ENCODE peak calls at places on chromosomes 6 and 20, in ten cellular contexts. K is Ammon's horn; U is omental fat pad; L is stimulated activated CD4-positive, alpha-beta T cell treated with anti-CD3 and anti-CD28 coated beads, Interleukin-15, amount 100 ng/mL, for 1 hour; Z is NCI-H2029 treated with DMSO at 0.1 percent for 48 hours; R is NCI-H82; V is AG08395; M is stimulated activated naive B cell treated with anti-CD40 and anti-IgM and Interleukin-4, amounts not matched to agents 10 μg/mL and 1 μg/mL and 100 μg/mL, for 72 hours; Q is caudate nucleus; W is CD4-positive, alpha-beta memory T cell. C is an unnamed sample.

GRCh38 chr6:78844899-78845298 is 22.5 kb upstream of the IRAK1BP1 start:
- DNase-seq in K (no peak), U (no peak), L (no peak), Z (no peak), R (no peak), V (no peak), M (no peak), Q (no peak), W (no peak), C (no peak)

GRCh38 chr6:154383273-154383672 is 26.7 kb upstream of the IPCEF1 start:
- DNase-seq in K (no peak), U (no peak), L (no peak), Z (no peak), R (no peak), V (no peak), M (no peak), Q (no peak), W (no peak), C (no peak)

GRCh38 chr6:132209351-132209750 is 191.9 kb downstream of the MOXD1 start:
- DNase-seq in K (no peak), U (no peak), L (no peak), Z (no peak), R (no peak), V (no peak), M (no peak), Q (no peak), W (no peak), C (no peak)

GRCh38 chr6:104173680-104174079 is 686.0 kb downstream of the HACE1 start:
- DNase-seq in K (no peak), U (no peak), L (no peak), Z (no peak), R (no peak), V (no peak), M (no peak), Q (no peak), W (no peak), C (no peak)

GRCh38 chr20:4147319-4147718 is 132.0 kb upstream of the RNF24 start:
- DNase-seq in K (no peak), U (no peak), L (no peak), Z (no peak), R (no peak), V (no peak), M (no peak), Q (no peak), W (no peak), C (no peak)

GRCh38 chr20:1757072-1757471 is 99.5 kb upstream of the SIRPG start:
- DNase-seq in K (no peak), U (no peak), L (no peak), Z (no peak), R (no peak), V (no peak), M (no peak), Q (no peak), W (no peak), C (no peak)

GRCh38 chr6:157054531-157054979 is 268.8 kb downstream of the TMEM242 start:
- DNase-seq in K (no peak), U (no peak), L (no peak), Z (no peak), R (no peak), V (no peak), M (peak; percentile 27), Q (no peak), W (peak; percentile 75), C (peak; percentile 23)

GRCh38 chr6:157549468-157549745 is 168.4 kb downstream of the ZDHHC14 start:
- DNase-seq in K (no peak), U (no peak), L (no peak), Z (no peak), R (no peak), V (no peak), M (no peak), Q (no peak), W (no peak), C (no peak)

GRCh38 chr6:18102783-18103509 is 19.5 kb downstream of the NHLRC1 start:
- DNase-seq in K (no peak), U (no peak), L (no peak), Z (no peak), R (peak; percentile 14), V (no peak), M (no peak), Q (no peak), W (no peak), C (no peak)

GRCh38 chr20:21019831-21020655 is 86.1 kb downstream of the LINC00237 start:
- DNase-seq in K (no peak), U (no peak), L (no peak), Z (no peak), R (no peak), V (no peak), M (no peak), Q (no peak), W (no peak), C (no peak)

GRCh38 chr20:58127731-58128130 is 100.7 kb downstream of the ANKRD60 start:
- DNase-seq in K (no peak), U (no peak), L (no peak), Z (no peak), R (no peak), V (peak; percentile 77), M (no peak), Q (no peak), W (no peak), C (no peak)

GRCh38 chr6:105259912-105260889 is 80.4 kb upstream of the POPDC3 start:
- DNase-seq in K (no peak), U (no peak), L (no peak), Z (peak; percentile 28), R (peak; percentile 65), V (no peak), M (no peak), Q (no peak), W (no peak), C (no peak)

GRCh38 chr6:147674093-147674492 is 165.6 kb downstream of the SAMD5 start:
- DNase-seq in K (no peak), U (no peak), L (no peak), Z (no peak), R (no peak), V (no peak), M (no peak), Q (no peak), W (no peak), C (no peak)

GRCh38 chr6:137473651-137474050 is 20.5 kb downstream of the OLIG3 start:
- DNase-seq in K (no peak), U (no peak), L (no peak), Z (no peak), R (no peak), V (no peak), M (no peak), Q (no peak), W (no peak), C (no peak)

GRCh38 chr6:7727150-7727950 is 1.5 kb downstream of the BMP6 start:
- DNase-seq in K (no peak), U (no peak), L (no peak), Z (no peak), R (peak; percentile 26), V (no peak), M (no peak), Q (peak; percentile 19), W (no peak), C (peak; percentile 53)

GRCh38 chr20:6626805-6627204 is 140.7 kb upstream of the BMP2 start:
- DNase-seq in K (no peak), U (no peak), L (no peak), Z (no peak), R (peak; percentile 53), V (no peak), M (no peak), Q (no peak), W (no peak), C (no peak)

GRCh38 chr6:89111933-89112332 is 5.9 kb downstream of the SRSF12 start:
- DNase-seq in K (no peak), U (no peak), L (no peak), Z (no peak), R (no peak), V (no peak), M (no peak), Q (no peak), W (no peak), C (no peak)

GRCh38 chr6:146095481-146095880 is 66.6 kb downstream of the GRM1 start:
- DNase-seq in K (no peak), U (no peak), L (no peak), Z (no peak), R (no peak), V (no peak), M (no peak), Q (no peak), W (no peak), C (no peak)

GRCh38 chr20:53734006-53734688 is 140.5 kb upstream of the ZNF217 start:
- DNase-seq in K (no peak), U (no peak), L (no peak), Z (no peak), R (no peak), V (peak; percentile 38), M (no peak), Q (no peak), W (no peak), C (no peak)

GRCh38 chr6:41966961-41967311 is 25.3 kb upstream of the CCND3 start:
- DNase-seq in K (no peak), U (no peak), L (no peak), Z (no peak), R (no peak), V (peak; percentile 54), M (no peak), Q (no peak), W (no peak), C (no peak)

GRCh38 chr6:145199961-145200360 is 535.4 kb downstream of the EPM2A start:
- DNase-seq in K (no peak), U (no peak), L (no peak), Z (no peak), R (no peak), V (no peak), M (no peak), Q (no peak), W (no peak), C (no peak)

GRCh38 chr20:61936701-61937131 is 129.0 kb downstream of the TAF4 start:
- DNase-seq in K (no peak), U (no peak), L (no peak), Z (no peak), R (no peak), V (no peak), M (no peak), Q (no peak), W (no peak), C (no peak)

GRCh38 chr6:81683928-81684327 is 68.6 kb downstream of the TENT5A start:
- DNase-seq in K (no peak), U (no peak), L (no peak), Z (no peak), R (no peak), V (no peak), M (no peak), Q (no peak), W (no peak), C (no peak)

C was measured in GM13977.